ENCODE peak calls at places on chromosomes 11 and 22, in four cellular contexts. E is stomach, B is GM23338, C is prostate gland. F is an unnamed sample.
A peak's percentile ranks its signal among the peaks of the same experiment; 100 is the strongest.

GRCh38 chr11:10314199-10315072 is 9.6 kb downstream of the ADM start:
- DNase-seq in E (no peak), B (peak; percentile 70), C (no peak), F (no peak)

GRCh38 chr22:24952837-24953293 is 349 bp downstream of the KIAA1671 start:
- DNase-seq in E (peak; percentile 61), B (peak; percentile 88), C (peak; percentile 41), F (no peak)

GRCh38 chr11:3160252-3161031 is 4.7 kb downstream of the OSBPL5 start:
- DNase-seq in E (peak; percentile 83), B (peak; percentile 98), C (peak; percentile 74), F (peak; percentile 91)

GRCh38 chr11:64787526-64788320 is 9.4 kb upstream of the SF1 start:
- DNase-seq in E (peak; percentile 78), B (peak; percentile 90), C (peak; percentile 50), F (no peak)

GRCh38 chr11:55942785-55943392 is 6.7 kb upstream of the OR5I1 start:
- DNase-seq in E (no peak), B (peak; percentile 84), C (no peak), F (no peak)

GRCh38 chr11:93131709-93132108 is 66.1 kb downstream of the SLC36A4 start:
- DNase-seq in E (no peak), B (peak; percentile 62), C (no peak), F (no peak)

GRCh38 chr11:126545057-126545555 is 189.6 kb downstream of the ST3GAL4 start:
- DNase-seq in E (no peak), B (no peak), C (peak; percentile 69), F (no peak)

GRCh38 chr22:40819741-40820140 is 595 bp upstream of the SLC25A17 start:
- DNase-seq in E (no peak), B (peak; percentile 8), C (no peak), F (no peak)

GRCh38 chr11:1305558-1306056 is 3.8 kb downstream of the TOLLIP start:
- DNase-seq in E (peak; percentile 25), B (no peak), C (no peak), F (peak; percentile 79)

GRCh38 chr11:110173775-110174644 is 80.8 kb downstream of the ZC3H12C start:
- DNase-seq in E (peak; percentile 65), B (peak; percentile 92), C (no peak), F (no peak)

GRCh38 chr22:43343262-43343988 is at the start of gene SCUBE1:
- DNase-seq in E (peak; percentile 63), B (peak; percentile 89), C (peak; percentile 51), F (peak; percentile 55)

GRCh38 chr11:119371778-119372182 is 9.7 kb downstream of the USP2 start:
- DNase-seq in E (no peak), B (no peak), C (no peak), F (no peak)

DNA sequence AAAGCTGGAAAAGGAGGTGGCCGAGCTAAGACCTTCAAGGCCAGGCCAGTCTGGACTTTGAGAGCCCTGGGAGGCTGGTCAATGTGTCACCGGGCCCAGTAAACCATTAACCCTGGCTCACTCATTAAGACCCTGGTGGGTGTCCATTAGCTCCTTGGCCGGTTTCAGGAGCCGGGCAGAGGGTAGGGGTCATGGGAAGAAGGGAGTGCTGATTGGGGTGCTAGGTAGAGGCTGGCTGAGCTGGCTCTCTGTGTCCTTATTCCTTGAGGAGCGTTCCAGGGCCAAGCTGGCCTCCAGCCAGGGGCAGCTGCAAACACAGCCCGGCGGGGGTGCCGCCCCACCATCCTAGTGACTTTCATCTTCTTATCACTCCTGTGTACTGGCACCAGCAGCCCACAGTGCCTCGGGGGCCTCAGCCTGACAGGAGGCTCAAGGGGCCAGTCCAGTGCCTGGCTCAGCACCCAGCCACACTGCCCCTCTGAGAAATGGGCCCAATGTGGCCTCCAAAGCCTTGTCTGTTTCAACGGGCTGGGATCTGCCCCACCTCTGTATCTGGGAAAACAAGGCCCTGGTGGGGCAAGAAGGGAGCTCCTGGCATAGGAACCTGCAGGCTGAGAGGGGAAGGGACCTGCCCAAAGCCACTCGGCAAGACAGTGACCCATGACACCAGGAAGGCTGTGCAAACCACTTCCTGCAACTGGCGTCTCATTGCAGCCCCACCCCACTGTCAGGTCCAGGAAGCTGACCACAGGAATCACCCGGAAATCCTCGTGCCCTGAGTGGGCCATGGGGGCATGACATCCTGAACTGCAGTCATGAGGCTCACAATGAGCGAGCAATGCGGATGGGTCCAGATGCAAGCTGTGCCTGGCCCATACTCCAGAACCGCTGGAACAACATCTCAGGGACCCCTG is 15.1 kb upstream of the RGL4 start:
- DNase-seq in E (peak; percentile 86), B (no peak), C (no peak), F (peak; percentile 47)
- TF ChIP-seq POLR2AphosphoS5 in E (no peak), B (no peak), C (no peak), F (no peak)

DNA sequence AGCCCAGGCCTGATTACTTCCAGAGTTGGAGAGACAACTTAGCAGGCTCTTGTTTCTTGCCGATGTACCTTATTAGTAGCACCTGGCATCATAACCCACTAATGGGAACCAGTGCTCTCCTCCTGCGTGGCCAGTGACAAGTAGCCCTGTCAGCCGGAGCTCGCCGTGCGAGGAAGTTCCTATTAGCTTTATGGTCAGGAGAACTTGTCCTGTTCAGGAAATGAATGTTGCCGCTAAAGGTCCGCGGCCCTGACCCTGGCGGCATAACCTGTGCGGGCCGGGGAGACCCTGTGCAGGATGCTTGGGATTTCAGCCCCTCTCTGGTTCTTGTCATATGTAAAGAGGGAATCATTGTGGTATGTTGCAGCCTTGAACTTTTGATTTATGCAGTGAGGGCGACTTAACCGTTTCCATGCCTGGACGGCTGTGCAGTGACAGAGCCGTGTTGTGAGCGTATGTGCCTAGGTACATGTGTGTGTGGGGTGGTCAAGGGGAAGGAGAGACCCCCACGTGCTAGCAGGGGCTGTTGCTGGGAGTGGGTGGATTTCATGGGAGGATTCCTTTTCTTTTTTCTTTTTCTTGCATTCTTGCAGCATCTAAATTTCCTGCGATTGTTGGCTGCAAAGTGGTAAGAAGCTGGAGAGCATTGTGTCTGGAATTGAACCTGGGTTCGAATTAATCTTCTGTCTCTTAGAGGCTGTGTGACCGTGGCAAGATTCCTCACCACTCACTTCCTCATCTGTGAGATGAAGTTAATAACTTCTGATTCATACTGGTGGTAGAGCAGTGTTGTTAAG is 15.2 kb downstream of the ZBTB16 start:
- DNase-seq in E (no peak), B (no peak), C (no peak), F (no peak)
- TF ChIP-seq POLR2AphosphoS5 in E (no peak), B (no peak), C (no peak), F (no peak)

GRCh38 chr11:36437413-36437812 is 72.7 kb downstream of the TRAF6 start:
- DNase-seq in E (no peak), B (no peak), C (no peak), F (no peak)
- TF ChIP-seq POLR2AphosphoS5 in E (no peak), B (no peak), C (no peak), F (no peak)

DNA sequence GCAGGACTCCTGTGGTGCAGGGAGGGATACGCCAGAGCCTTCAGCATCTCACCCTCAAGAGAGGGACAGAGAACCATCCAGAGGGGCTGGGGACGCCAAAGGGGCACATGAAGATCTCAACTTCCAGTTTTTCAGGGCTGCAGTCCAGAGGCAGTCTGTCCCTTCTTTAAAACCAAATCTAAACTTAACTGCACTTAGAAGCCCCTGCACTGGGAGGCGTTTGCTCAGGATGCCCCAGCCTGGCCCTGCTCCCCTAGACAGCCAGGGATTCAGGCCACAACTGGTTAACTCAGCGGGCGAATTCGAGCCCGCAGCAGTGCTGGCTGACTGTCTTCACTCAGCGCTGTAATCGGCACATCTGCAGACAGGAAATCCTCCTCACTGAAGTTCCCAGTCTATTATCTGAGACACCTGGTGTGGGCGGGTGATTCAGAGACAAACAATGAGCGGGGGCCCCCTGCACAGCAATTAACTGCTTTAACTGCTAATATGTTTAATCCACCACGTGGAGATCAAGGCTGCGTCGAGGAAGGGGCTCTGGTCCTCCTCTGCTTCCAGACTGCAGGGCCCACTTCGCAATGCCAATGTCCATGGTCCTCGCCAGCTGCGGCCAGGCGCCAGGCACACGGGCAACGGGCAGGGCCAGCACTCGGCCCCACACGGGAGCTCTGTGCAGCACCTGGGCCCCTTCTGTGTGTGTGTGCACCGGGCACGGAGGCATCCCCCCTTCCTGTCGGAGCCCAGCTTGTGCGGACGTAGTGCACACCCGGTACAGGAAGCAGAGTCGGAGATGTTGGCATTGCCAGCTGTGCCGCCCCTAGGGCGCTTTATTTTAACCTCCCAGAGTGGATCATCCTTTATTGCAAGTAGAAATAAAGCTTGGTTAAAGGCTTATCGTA is 36.9 kb upstream of the GNB1L start:
- DNase-seq in E (no peak), B (peak; percentile 90), C (no peak), F (no peak)
- TF ChIP-seq POLR2AphosphoS5 in E (no peak), B (no peak), C (no peak), F (no peak)

GRCh38 chr22:38843201-38843715 is 570 bp downstream of the NPTXR start:
- DNase-seq in E (peak; percentile 38), B (peak; percentile 73), C (no peak), F (no peak)
- TF ChIP-seq POLR2AphosphoS5 in E (peak; percentile 9), B (no peak), C (no peak), F (no peak)

GRCh38 chr11:69716099-69716498 is 12.3 kb upstream of the FGF19 start:
- DNase-seq in E (no peak), B (no peak), C (no peak), F (no peak)
- TF ChIP-seq POLR2AphosphoS5 in E (no peak), B (no peak), C (no peak), F (no peak)

DNA sequence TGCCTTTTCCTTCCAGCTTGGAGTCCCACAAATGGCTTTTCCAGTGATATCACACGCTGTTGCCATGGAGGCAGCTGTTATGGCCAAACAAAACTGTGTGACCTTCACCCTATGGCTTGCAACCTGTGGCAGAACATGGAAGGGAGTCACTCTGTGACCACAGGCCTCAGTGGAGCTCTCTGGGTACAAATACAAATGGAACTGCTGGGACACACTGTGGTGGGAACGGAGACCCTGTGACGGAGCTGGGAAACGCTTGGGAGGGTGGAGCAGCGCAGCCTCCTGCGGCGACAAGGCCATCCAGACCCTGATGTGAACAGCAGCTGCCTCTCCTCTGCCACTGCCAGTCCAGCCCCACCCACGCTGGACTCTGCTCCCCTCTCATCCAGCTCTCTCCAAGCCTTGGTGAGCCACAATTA is 162.5 kb downstream of the ETS1 start:
- DNase-seq in E (peak; percentile 35), B (no peak), C (no peak), F (no peak)
- TF ChIP-seq POLR2AphosphoS5 in E (peak; percentile 27), B (no peak), C (no peak), F (peak; percentile 32)

GRCh38 chr11:35618497-35619029 is 303 bp downstream of the FJX1 start:
- DNase-seq in E (no peak), B (peak; percentile 61), C (no peak), F (no peak)
- TF ChIP-seq POLR2AphosphoS5 in E (no peak), B (no peak), C (no peak), F (no peak)

GRCh38 chr11:68342459-68343158 is 30.2 kb downstream of the LRP5 start:
- DNase-seq in E (peak; percentile 60), B (peak; percentile 83), C (peak; percentile 78), F (peak; percentile 79)
- TF ChIP-seq POLR2AphosphoS5 in E (no peak), B (no peak), C (peak; percentile 85), F (no peak)

F was measured in upper lobe of left lung.